ENCODE peak calls at places on chromosomes 7 and 10, in four cellular contexts. One of them, this sample, is unnamed.

GRCh38 chr7:31734456-31734855 is 47.4 kb downstream of the PPP1R17 start:
- DNase-seq in A549: no peak
- DNase-seq in kidney epithelial cell: no peak
- DNase-seq in prostate gland: no peak
- DNase-seq in this sample: no peak

GRCh38 chr7:3455826-3456444 is 154.9 kb downstream of the SDK1 start:
- DNase-seq in A549: no peak
- DNase-seq in kidney epithelial cell: no peak
- DNase-seq in prostate gland: no peak
- DNase-seq in this sample: no peak

GRCh38 chr7:91319326-91319725 is 55.1 kb downstream of the FZD1 start:
- DNase-seq in A549: no peak
- DNase-seq in kidney epithelial cell: no peak
- DNase-seq in prostate gland: no peak
- DNase-seq in this sample: no peak

GRCh38 chr7:3321745-3322144 is 20.7 kb downstream of the SDK1 start:
- DNase-seq in A549: no peak
- DNase-seq in kidney epithelial cell: no peak
- DNase-seq in prostate gland: no peak
- DNase-seq in this sample: no peak

GRCh38 chr10:112904000-112904399 is 46.0 kb upstream of the TCF7L2 start:
- DNase-seq in A549: peak
- DNase-seq in kidney epithelial cell: no peak
- DNase-seq in prostate gland: no peak
- DNase-seq in this sample: no peak

GRCh38 chr10:48404646-48405045 is 98.2 kb downstream of the MAPK8 start:
- DNase-seq in A549: no peak
- DNase-seq in kidney epithelial cell: no peak
- DNase-seq in prostate gland: no peak
- DNase-seq in this sample: no peak

GRCh38 chr7:101983147-101983811 is 165.9 kb downstream of the CUX1 start:
- DNase-seq in A549: no peak
- DNase-seq in kidney epithelial cell: no peak
- DNase-seq in prostate gland: no peak
- DNase-seq in this sample: no peak

GRCh38 chr7:37311282-37311868 is 137.3 kb downstream of the ELMO1 start:
- DNase-seq in A549: peak
- DNase-seq in kidney epithelial cell: peak
- DNase-seq in prostate gland: no peak
- DNase-seq in this sample: no peak

GRCh38 chr10:128875955-128876354 is 591.1 kb upstream of the MGMT start:
- DNase-seq in A549: no peak
- DNase-seq in kidney epithelial cell: no peak
- DNase-seq in prostate gland: no peak
- DNase-seq in this sample: no peak

GRCh38 chr10:74418285-74418872 is 267.4 kb downstream of the ADK start:
- DNase-seq in A549: no peak
- DNase-seq in kidney epithelial cell: peak
- DNase-seq in prostate gland: no peak
- DNase-seq in this sample: no peak

GRCh38 chr10:133128126-133129081 is 31.6 kb upstream of the KNDC1 start:
- DNase-seq in A549: no peak
- DNase-seq in kidney epithelial cell: no peak
- DNase-seq in prostate gland: no peak
- DNase-seq in this sample: no peak

GRCh38 chr7:151382079-151382885 is 27.6 kb downstream of the WDR86 start:
- DNase-seq in A549: no peak
- DNase-seq in kidney epithelial cell: no peak
- DNase-seq in prostate gland: no peak
- DNase-seq in this sample: no peak

GRCh38 chr10:99659031-99659867 is at the start of gene ENTPD7:
- DNase-seq in A549: peak
- DNase-seq in kidney epithelial cell: peak
- DNase-seq in prostate gland: peak
- DNase-seq in this sample: peak

GRCh38 chr7:149869867-149870266 is 3.9 kb upstream of the ATP6V0E2 start:
- DNase-seq in A549: no peak
- DNase-seq in kidney epithelial cell: no peak
- DNase-seq in prostate gland: no peak
- DNase-seq in this sample: no peak

GRCh38 chr7:128703605-128704004 is 31.5 kb downstream of the GARIN1A start:
- DNase-seq in A549: no peak
- DNase-seq in kidney epithelial cell: no peak
- DNase-seq in prostate gland: no peak
- DNase-seq in this sample: no peak

GRCh38 chr10:91159254-91159783 is 61.1 kb upstream of the PCGF5 start:
- DNase-seq in A549: no peak
- DNase-seq in kidney epithelial cell: no peak
- DNase-seq in prostate gland: no peak
- DNase-seq in this sample: no peak

DNA sequence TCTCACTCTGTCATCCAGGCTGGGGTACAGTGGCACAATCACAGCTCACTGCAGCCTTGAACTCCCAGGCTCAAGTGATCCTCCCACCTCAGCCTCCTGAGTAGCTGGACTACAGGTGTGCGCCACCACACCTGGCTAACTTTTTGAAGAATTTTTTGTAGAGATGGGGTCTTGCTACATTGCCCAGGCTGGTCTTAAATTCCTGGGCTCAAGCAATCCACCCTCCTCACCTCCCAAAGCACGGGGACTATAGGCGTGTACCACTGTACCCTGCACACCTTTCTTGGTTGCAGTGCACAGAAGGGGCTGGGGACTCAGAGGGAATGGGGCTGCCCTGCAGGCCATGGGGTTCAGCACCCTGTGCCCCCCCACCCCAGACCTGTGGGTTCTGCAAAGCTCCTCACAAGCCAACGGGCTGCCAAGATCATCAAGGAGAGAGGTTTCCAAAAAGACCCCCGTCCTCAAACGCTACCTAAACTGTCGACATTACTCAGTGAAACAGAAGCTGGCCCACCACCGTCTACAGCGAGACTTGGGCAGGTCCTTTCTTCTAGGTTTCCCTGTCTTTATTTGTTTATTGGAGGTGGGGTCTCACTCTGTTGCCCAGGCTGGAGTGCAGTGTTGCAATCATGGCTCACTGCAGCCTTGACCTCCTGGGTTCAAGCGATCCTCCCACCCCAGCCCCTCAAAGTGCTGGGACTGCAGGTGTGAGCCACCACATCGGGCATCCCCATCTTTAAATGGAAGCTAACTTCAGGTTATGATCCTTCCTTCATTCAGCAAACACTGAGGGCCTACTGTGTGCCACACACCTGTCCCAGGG is 26.6 kb upstream of the ELFN1 start:
- DNase-seq in A549: no peak
- DNase-seq in kidney epithelial cell: no peak
- DNase-seq in prostate gland: no peak
- DNase-seq in this sample: no peak
- TF ChIP-seq CTCF in A549: no peak
- TF ChIP-seq CTCF in kidney epithelial cell: no peak
- TF ChIP-seq CTCF in prostate gland: no peak
- TF ChIP-seq CTCF in this sample: no peak

DNA sequence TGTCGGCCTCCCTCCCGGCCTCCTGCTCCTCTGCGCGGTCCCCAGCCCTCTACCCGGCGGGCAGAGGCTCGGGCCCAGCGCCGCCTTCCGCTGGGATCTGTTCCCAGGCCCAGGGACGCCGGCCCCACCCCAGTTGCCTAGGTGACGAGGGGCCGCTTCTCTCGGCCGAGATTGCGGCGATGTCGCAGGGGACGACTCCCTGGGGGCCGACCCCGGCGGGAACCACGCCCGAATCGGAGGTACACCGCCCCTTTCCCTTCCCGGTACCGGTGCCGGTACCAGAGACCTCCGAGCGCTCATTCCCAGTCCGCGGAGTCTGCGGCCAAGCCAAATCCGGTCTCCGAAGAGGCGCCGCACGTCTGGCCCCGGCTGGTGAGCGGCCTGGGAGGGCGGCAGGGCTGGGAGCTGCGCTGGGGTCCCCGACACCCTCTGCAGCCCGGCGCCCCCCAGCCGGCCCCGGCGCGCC is at the start of gene CABCOCO1:
- DNase-seq in A549: peak
- DNase-seq in kidney epithelial cell: no peak
- DNase-seq in prostate gland: peak
- DNase-seq in this sample: no peak
- H3K4me3 ChIP-seq in A549: peak
- H3K4me3 ChIP-seq in kidney epithelial cell: peak
- H3K4me3 ChIP-seq in prostate gland: peak
- H3K4me3 ChIP-seq in this sample: no peak

GRCh38 chr10:77377678-77378352 is 259.8 kb downstream of the KCNMA1 start:
- DNase-seq in A549: no peak
- DNase-seq in kidney epithelial cell: no peak
- DNase-seq in prostate gland: no peak
- DNase-seq in this sample: no peak
- TF ChIP-seq CTCF in A549: no peak
- TF ChIP-seq CTCF in kidney epithelial cell: peak
- TF ChIP-seq CTCF in prostate gland: no peak
- TF ChIP-seq CTCF in this sample: peak

GRCh38 chr7:157021071-157021891 is 10.8 kb upstream of the MNX1 start:
- DNase-seq in A549: no peak
- DNase-seq in kidney epithelial cell: no peak
- DNase-seq in prostate gland: no peak
- DNase-seq in this sample: no peak
- H3K4me3 ChIP-seq in A549: peak
- H3K4me3 ChIP-seq in kidney epithelial cell: no peak
- H3K4me3 ChIP-seq in prostate gland: peak
- H3K4me3 ChIP-seq in this sample: no peak

GRCh38 chr10:68603766-68604165 is 43.6 kb downstream of the TET1 start:
- DNase-seq in A549: no peak
- DNase-seq in kidney epithelial cell: no peak
- DNase-seq in prostate gland: no peak
- DNase-seq in this sample: no peak
- TF ChIP-seq CTCF in A549: no peak
- TF ChIP-seq CTCF in kidney epithelial cell: no peak
- TF ChIP-seq CTCF in prostate gland: no peak
- TF ChIP-seq CTCF in this sample: no peak

DNA sequence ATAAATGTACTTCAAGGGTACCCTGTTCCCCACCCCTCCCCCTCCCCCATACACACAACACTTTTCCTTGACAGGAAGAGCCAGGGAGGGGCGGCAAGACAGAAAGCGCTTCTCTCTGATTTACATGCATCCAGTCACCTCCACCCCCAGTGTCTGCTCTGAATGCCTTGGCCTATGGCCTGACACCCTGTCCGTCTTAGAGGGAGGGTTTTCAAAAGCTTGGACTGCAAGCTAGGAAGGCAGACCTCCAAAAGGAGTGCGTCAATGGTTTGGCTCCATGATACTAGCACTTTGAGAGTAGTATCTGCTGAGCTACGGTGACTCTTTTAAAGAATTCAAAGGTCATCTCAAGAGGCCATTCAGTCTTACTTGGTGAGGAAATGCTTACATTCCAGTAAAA is 20.3 kb upstream of the PAX2 start:
- DNase-seq in A549: no peak
- DNase-seq in kidney epithelial cell: no peak
- DNase-seq in prostate gland: no peak
- DNase-seq in this sample: no peak
- H3K4me3 ChIP-seq in A549: no peak
- H3K4me3 ChIP-seq in kidney epithelial cell: no peak
- H3K4me3 ChIP-seq in prostate gland: no peak
- H3K4me3 ChIP-seq in this sample: no peak

GRCh38 chr7:51732951-51733350 is 416.3 kb upstream of the COBL start:
- DNase-seq in A549: peak
- DNase-seq in kidney epithelial cell: no peak
- DNase-seq in prostate gland: no peak
- DNase-seq in this sample: peak
- TF ChIP-seq CTCF in A549: no peak
- TF ChIP-seq CTCF in kidney epithelial cell: no peak
- TF ChIP-seq CTCF in prostate gland: no peak
- TF ChIP-seq CTCF in this sample: peak

GRCh38 chr10:93465806-93466675 is 16.1 kb downstream of the MYOF start:
- DNase-seq in A549: peak
- DNase-seq in kidney epithelial cell: peak
- DNase-seq in prostate gland: peak
- DNase-seq in this sample: peak
- H3K4me3 ChIP-seq in A549: peak
- H3K4me3 ChIP-seq in kidney epithelial cell: no peak
- H3K4me3 ChIP-seq in prostate gland: peak
- H3K4me3 ChIP-seq in this sample: peak

DNA sequence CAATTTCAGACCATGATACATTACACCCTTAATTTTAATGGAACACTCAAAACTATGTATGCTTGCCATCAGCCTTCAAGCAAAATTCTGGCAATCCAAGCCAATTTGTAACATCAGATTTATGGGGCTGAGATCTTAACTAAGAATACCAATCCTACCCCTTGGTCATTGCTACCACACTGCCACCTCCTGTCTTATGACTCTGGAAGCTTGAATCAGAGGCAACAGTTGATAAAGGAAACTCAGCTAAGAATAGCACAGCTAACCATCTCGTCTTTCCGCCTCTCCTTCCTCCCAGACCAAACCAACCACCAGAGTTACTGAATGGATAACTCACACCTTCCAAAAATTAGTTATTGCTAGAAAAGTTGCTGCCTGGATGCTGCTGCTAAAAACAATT is 7.4 kb downstream of the IGF2BP3 start:
- DNase-seq in A549: peak
- DNase-seq in kidney epithelial cell: no peak
- DNase-seq in prostate gland: no peak
- DNase-seq in this sample: no peak
- TF ChIP-seq CTCF in A549: peak
- TF ChIP-seq CTCF in kidney epithelial cell: peak
- TF ChIP-seq CTCF in prostate gland: peak
- TF ChIP-seq CTCF in this sample: peak

GRCh38 chr7:120731276-120731675 is 126.7 kb downstream of the TSPAN12 start:
- DNase-seq in A549: no peak
- DNase-seq in kidney epithelial cell: no peak
- DNase-seq in prostate gland: no peak
- DNase-seq in this sample: no peak
- H3K4me3 ChIP-seq in A549: no peak
- H3K4me3 ChIP-seq in kidney epithelial cell: no peak
- H3K4me3 ChIP-seq in prostate gland: no peak
- H3K4me3 ChIP-seq in this sample: no peak